ENCODE peak calls at places on chromosomes 16 and 17, in nine cellular contexts. M is activated CD4-positive, CD25-positive, alpha-beta regulatory T cell; B is WTC11; Z is stimulated activated CD4-positive, alpha-beta T cell treated with anti-CD3 and anti-CD28 coated beads, TNF-alpha, amount 100 ng/mL, for 1 hour; Q is NCI-H748 treated with DMSO at 0.1 percent for 48 hours; S is stimulated activated CD8-positive, alpha-beta memory T cell treated with anti-CD3 and anti-CD28 coated beads, Interleukin-7, amount 100 ng/mL, for 24 hours; E is mucosa of descending colon; U is AG10803; F is GM03348. J is an unnamed sample.
A peak's percentile ranks its signal among the peaks of the same experiment; 100 is the strongest.

GRCh38 chr16:72991645-72992044 is 56.3 kb downstream of the ZFHX3 start:
- DNase-seq in Q (no peak), E (no peak), B (no peak), Z (no peak), M (no peak), S (no peak), F (no peak), U (no peak), J (no peak)

GRCh38 chr16:3963203-3963602 is 82.7 kb upstream of the CREBBP start:
- DNase-seq in E (no peak), U (peak; percentile 24), F (no peak), M (no peak), Z (no peak), B (no peak), S (no peak), Q (no peak), J (no peak)

GRCh38 chr16:12958366-12958765 is 57.0 kb downstream of the SHISA9 start:
- DNase-seq in S (no peak), M (no peak), E (no peak), B (no peak), F (no peak), U (no peak), Z (no peak), Q (no peak), J (no peak)

GRCh38 chr17:77373298-77374169 is 232.8 kb downstream of the SEC14L1 start:
- DNase-seq in B (peak; percentile 51), Q (no peak), S (no peak), U (no peak), F (no peak), E (no peak), Z (no peak), M (no peak), J (peak; percentile 56)

GRCh38 chr17:19996502-19996901 is 12.7 kb upstream of the SPECC1 start:
- DNase-seq in F (peak; percentile 12), E (no peak), Z (no peak), U (no peak), S (no peak), B (peak; percentile 32), Q (no peak), M (no peak), J (no peak)

GRCh38 chr16:64437706-64438329 is 684.0 kb downstream of the CDH11 start:
- DNase-seq in E (no peak), M (no peak), U (no peak), B (no peak), S (no peak), Z (no peak), F (no peak), Q (peak; percentile 35), J (no peak)

GRCh38 chr17:2792541-2793169 is 3.6 kb upstream of the RAP1GAP2 start:
- DNase-seq in Z (no peak), E (no peak), S (peak; percentile 47), U (no peak), Q (no peak), F (no peak), M (no peak), B (no peak), J (no peak)

GRCh38 chr16:51407199-51407598 is 256.1 kb upstream of the SALL1 start:
- DNase-seq in S (no peak), F (no peak), Z (no peak), B (no peak), Q (no peak), M (no peak), U (no peak), E (no peak), J (no peak)

GRCh38 chr17:164536-165235 is 16.8 kb downstream of the DOC2B start:
- DNase-seq in Q (peak; percentile 30), U (peak; percentile 40), F (peak; percentile 83), B (peak; percentile 59), S (no peak), M (no peak), E (peak; percentile 52), Z (no peak), J (no peak)

GRCh38 chr17:77723071-77723908 is 235.2 kb upstream of the TNRC6C start:
- DNase-seq in E (no peak), U (no peak), S (no peak), Z (no peak), Q (no peak), B (no peak), M (no peak), F (no peak), J (no peak)

GRCh38 chr16:8962393-8963009 is 1.2 kb downstream of the USP7 start:
- DNase-seq in F (peak; percentile 35), Q (no peak), B (no peak), E (peak; percentile 58), M (no peak), Z (peak; percentile 30), S (no peak), U (no peak), J (peak; percentile 65)

GRCh38 chr17:70564006-70564620 is 394.8 kb downstream of the KCNJ2 start:
- DNase-seq in S (no peak), F (no peak), M (no peak), B (no peak), U (no peak), Q (no peak), E (no peak), Z (no peak), J (no peak)

GRCh38 chr16:9002042-9002441 is 38.3 kb upstream of the USP7 start:
- DNase-seq in M (no peak), S (no peak), Q (no peak), B (no peak), E (no peak), F (no peak), Z (no peak), U (no peak), J (no peak)

GRCh38 chr17:58354541-58355216 is 2.7 kb upstream of the SUPT4H1 start:
- DNase-seq in M (no peak), Z (no peak), E (no peak), B (no peak), Q (no peak), F (no peak), S (no peak), U (no peak), J (no peak)

GRCh38 chr16:52471650-52472370 is 75.1 kb downstream of the TOX3 start:
- DNase-seq in E (no peak), B (no peak), U (no peak), M (no peak), F (no peak), Z (no peak), Q (no peak), S (no peak), J (no peak)

GRCh38 chr17:78466786-78467715 is 88.6 kb downstream of the PGS1 start:
- DNase-seq in U (no peak), S (no peak), M (no peak), B (no peak), Q (no peak), Z (no peak), E (no peak), F (no peak), J (no peak)

GRCh38 chr16:56594292-56594619 is 4.9 kb downstream of the MT3 start:
- DNase-seq in Q (no peak), M (no peak), S (no peak), F (no peak), Z (no peak), B (no peak), E (no peak), U (no peak), J (no peak)

GRCh38 chr17:78847052-78847451 is 6.4 kb upstream of the USP36 start:
- DNase-seq in Q (no peak), B (no peak), S (no peak), E (no peak), M (no peak), Z (no peak), U (no peak), F (no peak), J (no peak)

GRCh38 chr16:57723170-57723569 is 12.4 kb upstream of the KATNB1 start:
- DNase-seq in E (no peak), Q (no peak), S (no peak), F (no peak), U (no peak), B (no peak), Z (no peak), M (no peak), J (no peak)

GRCh38 chr17:72529386-72529785 is 408.6 kb downstream of the SOX9 start:
- DNase-seq in M (no peak), U (no peak), Z (no peak), Q (no peak), B (no peak), E (peak; percentile 23), S (no peak), F (no peak), J (no peak)

GRCh38 chr17:76909971-76910760 is 42.0 kb downstream of the MGAT5B start:
- DNase-seq in U (peak; percentile 17), Q (no peak), B (peak; percentile 92), Z (no peak), M (no peak), F (peak; percentile 72), S (no peak), E (peak; percentile 57), J (peak; percentile 53)

GRCh38 chr16:25023541-25023940 is 8.4 kb upstream of the ARHGAP17 start:
- DNase-seq in Q (no peak), Z (no peak), B (no peak), F (no peak), E (no peak), U (no peak), S (no peak), M (no peak), J (no peak)

GRCh38 chr16:66154801-66155200 is 211.7 kb upstream of the CDH5 start:
- DNase-seq in F (no peak), S (no peak), U (peak; percentile 48), E (no peak), M (no peak), B (no peak), Q (no peak), Z (no peak), J (no peak)

GRCh38 chr16:72241930-72242329 is 70.0 kb upstream of the PMFBP1 start:
- DNase-seq in S (no peak), B (no peak), E (peak; percentile 60), M (no peak), Z (no peak), U (peak; percentile 54), F (peak; percentile 71), Q (peak; percentile 62), J (no peak)

GRCh38 chr16:12486386-12486785 is 317.3 kb downstream of the CPPED1 start:
- DNase-seq in Z (no peak), M (no peak), Q (no peak), U (no peak), E (no peak), S (no peak), F (no peak), B (no peak), J (no peak)

GRCh38 chr17:57941384-57942370 is 13.5 kb downstream of the CUEDC1 start:
- DNase-seq in S (no peak), E (no peak), M (no peak), F (no peak), Z (no peak), U (no peak), B (no peak), Q (no peak), J (no peak)

GRCh38 chr16:21162661-21163151 is 4.2 kb downstream of the LDAF1 start:
- DNase-seq in E (no peak), F (no peak), B (no peak), M (no peak), Z (no peak), S (no peak), Q (no peak), U (peak; percentile 80), J (no peak)

GRCh38 chr16:85615014-85615851 is 2.1 kb downstream of the GSE1 start:
- DNase-seq in M (no peak), F (no peak), B (peak; percentile 67), U (no peak), E (peak; percentile 84), Z (peak; percentile 46), Q (no peak), S (no peak), J (no peak)

GRCh38 chr16:7086842-7087616 is 245.6 kb upstream of the RBFOX1 start:
- DNase-seq in M (no peak), U (no peak), Q (peak; percentile 49), E (peak; percentile 5), Z (no peak), F (no peak), B (peak; percentile 10), S (no peak), J (no peak)